ENCODE peak calls at places on chromosomes 12 and 14, in five cellular contexts. L is heart right ventricle, M is BJ, Y is hepatocyte, S is pancreas. Z is an unnamed sample.

GRCh38 chr14:35420036-35420811 is 15.7 kb upstream of the NFKBIA start:
- DNase-seq in L (no peak), M (peak), Y (no peak), S (no peak), Z (no peak)

GRCh38 chr12:6363010-6363329 is 12.4 kb downstream of the SCNN1A start:
- DNase-seq in L (no peak), M (no peak), Y (no peak), S (no peak), Z (no peak)

GRCh38 chr12:46553911-46554310 is 181.3 kb upstream of the SLC38A2 start:
- DNase-seq in L (no peak), M (peak), Y (no peak), S (no peak), Z (no peak)

GRCh38 chr14:54040851-54041250 is 84.2 kb upstream of the BMP4 start:
- DNase-seq in L (no peak), M (no peak), Y (no peak), S (no peak), Z (no peak)

GRCh38 chr12:90974286-90974685 is 19.3 kb upstream of the CCER1 start:
- DNase-seq in L (no peak), M (peak), Y (no peak), S (no peak), Z (no peak)

GRCh38 chr14:71415404-71415690 is 508.1 kb downstream of the PCNX1 start:
- DNase-seq in L (no peak), M (no peak), Y (no peak), S (no peak), Z (no peak)

GRCh38 chr14:64789696-64790095 is 85.5 kb downstream of the PLEKHG3 start:
- DNase-seq in L (no peak), M (no peak), Y (no peak), S (no peak), Z (no peak)

GRCh38 chr14:105864116-105864515 is 337.7 kb downstream of the TMEM121 start:
- DNase-seq in L (no peak), M (no peak), Y (no peak), S (peak), Z (no peak)

GRCh38 chr14:21264025-21264801 is 5.0 kb downstream of the HNRNPC start:
- DNase-seq in L (no peak), M (peak), Y (no peak), S (no peak), Z (peak)

GRCh38 chr12:128644664-128645296 is 179.0 kb downstream of the SLC15A4 start:
- DNase-seq in L (no peak), M (no peak), Y (peak), S (peak), Z (peak)

GRCh38 chr14:75689012-75689411 is 28.0 kb downstream of the TTLL5 start:
- DNase-seq in L (peak), M (peak), Y (no peak), S (no peak), Z (no peak)

GRCh38 chr14:23375527-23376251 is 1.2 kb upstream of the CMTM5 start:
- DNase-seq in L (no peak), M (no peak), Y (no peak), S (no peak), Z (no peak)

GRCh38 chr12:78898416-78898815 is 33.8 kb downstream of the SYT1 start:
- DNase-seq in L (peak), M (no peak), Y (no peak), S (peak), Z (no peak)

GRCh38 chr12:29796823-29797263 is 13.1 kb upstream of the TMTC1 start:
- DNase-seq in L (peak), M (peak), Y (peak), S (no peak), Z (no peak)

GRCh38 chr14:68736519-68736918 is 56.3 kb downstream of the ZFP36L1 start:
- DNase-seq in L (no peak), M (no peak), Y (peak), S (no peak), Z (no peak)

GRCh38 chr12:131434208-131435125 is 276.4 kb upstream of the SFSWAP start:
- DNase-seq in L (no peak), M (no peak), Y (no peak), S (no peak), Z (no peak)

GRCh38 chr14:23306412-23307145 is at the start of gene BCL2L2:
- DNase-seq in L (peak), M (peak), Y (peak), S (peak), Z (peak)

GRCh38 chr12:109255377-109255776 is 53.7 kb downstream of the FOXN4 start:
- DNase-seq in L (no peak), M (no peak), Y (no peak), S (no peak), Z (peak)

GRCh38 chr12:46887870-46888269 is 62.1 kb upstream of the SLC38A4 start:
- DNase-seq in L (no peak), M (no peak), Y (no peak), S (no peak), Z (no peak)

GRCh38 chr14:73283592-73284379 is 46.5 kb downstream of the PAPLN start:
- DNase-seq in L (no peak), M (no peak), Y (no peak), S (no peak), Z (no peak)
- TF ChIP-seq CTCF in L (no peak), M (peak), Y (peak), S (no peak), Z (no peak)

DNA sequence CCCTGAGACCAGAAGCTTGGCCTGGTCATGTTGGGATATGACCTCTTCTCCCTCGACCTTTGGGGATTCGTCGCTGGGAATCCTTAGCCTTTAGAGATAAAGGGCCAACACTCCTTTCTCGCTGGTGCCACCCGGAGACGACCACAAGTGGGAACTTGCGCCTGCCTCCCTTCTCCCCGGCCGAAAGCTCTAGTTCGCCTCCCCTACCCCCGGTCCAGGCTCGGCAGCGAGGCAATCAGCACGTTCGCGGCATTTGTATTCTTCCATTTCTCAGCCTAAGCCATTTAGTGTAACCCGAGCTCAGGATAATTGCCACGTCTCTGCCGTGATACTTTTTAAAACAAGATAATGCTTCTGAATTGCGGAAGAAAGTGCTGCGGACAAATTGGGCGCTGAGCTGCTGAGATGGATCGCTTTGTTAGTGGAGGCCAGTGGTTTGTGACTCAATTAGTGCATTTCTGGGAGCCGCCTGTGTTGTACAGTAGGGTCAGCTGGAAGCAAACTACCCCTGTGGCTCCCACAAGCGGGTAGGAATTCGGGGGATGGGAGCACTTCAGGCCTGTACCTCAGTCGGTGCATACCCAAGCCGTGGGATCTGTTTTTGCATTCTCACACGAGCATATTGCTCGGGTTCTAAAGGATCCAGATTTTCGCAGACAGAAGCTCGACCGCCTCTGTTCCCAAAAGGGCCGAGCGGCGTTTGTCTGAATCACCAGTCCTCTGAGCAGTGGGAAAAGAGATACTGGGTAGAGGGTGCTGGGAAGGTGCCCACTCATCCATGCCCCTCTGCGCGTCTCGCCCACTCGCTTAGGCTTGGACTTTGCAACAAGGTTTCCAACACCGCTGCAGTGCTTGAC is 6.8 kb upstream of the SIX1 start:
- DNase-seq in L (no peak), M (no peak), Y (no peak), S (no peak), Z (peak)
- H3K4me3 ChIP-seq in L (peak), M (no peak), Y (peak), S (no peak), Z (peak)

GRCh38 chr12:94148841-94149780 is 734 bp downstream of the PLXNC1 start:
- DNase-seq in L (peak), M (no peak), Y (peak), S (peak), Z (peak)
- TF ChIP-seq CTCF in L (peak), M (peak), Y (peak), S (no peak), Z (peak)

DNA sequence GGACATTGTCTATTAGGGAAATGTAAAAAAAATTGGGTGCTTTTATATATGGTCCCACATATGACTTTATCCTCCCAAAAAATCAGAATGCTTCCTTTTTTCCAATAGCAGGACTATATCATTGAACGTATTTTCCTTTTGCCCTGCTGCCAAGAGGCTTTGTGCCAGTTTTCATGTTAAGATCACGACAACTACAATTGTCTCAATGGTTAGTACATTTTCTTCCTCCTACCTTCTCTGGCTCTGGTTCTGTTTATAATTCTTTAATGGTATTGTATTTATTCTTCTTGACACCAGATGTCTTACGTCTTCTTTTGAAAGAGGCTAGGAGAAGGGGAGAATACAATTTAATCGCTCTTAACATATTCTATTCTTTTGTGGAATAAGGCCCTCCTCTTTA is 106.9 kb downstream of the ANO6 start:
- DNase-seq in L (no peak), M (no peak), Y (no peak), S (no peak), Z (no peak)
- H3K4me3 ChIP-seq in L (no peak), M (no peak), Y (no peak), S (no peak), Z (no peak)

GRCh38 chr12:84397279-84397678 is 515.3 kb downstream of the SLC6A15 start:
- DNase-seq in L (no peak), M (no peak), Y (no peak), S (no peak), Z (no peak)
- TF ChIP-seq CTCF in L (peak), M (peak), Y (peak), S (no peak), Z (no peak)

Z was measured in NB4.